ENCODE peak calls at places on chromosomes 13 and 19, in eight cellular contexts. V is astrocyte; J is psoas muscle; B is CD8-positive, alpha-beta memory T cell; G is neural progenitor cell; K is left ventricle myocardium inferior; L is pancreas; X is lung. M is an unnamed sample.

GRCh38 chr13:28548872-28549271 is 53.9 kb upstream of the FLT1 start:
- DNase-seq in X (no peak), J (no peak), G (peak), L (no peak), V (no peak), K (no peak), B (no peak), M (no peak)

GRCh38 chr13:92572190-92572589 is 654.4 kb upstream of the GPC6 start:
- DNase-seq in L (no peak), J (no peak), B (no peak), G (peak), V (no peak), K (no peak), X (no peak), M (no peak)

GRCh38 chr19:54373781-54374266 is 9.1 kb upstream of the LAIR1 start:
- DNase-seq in X (no peak), K (no peak), V (no peak), J (no peak), B (no peak), G (no peak), L (no peak), M (no peak)

GRCh38 chr19:55493052-55493649 is 4.9 kb downstream of the SSC5D start:
- DNase-seq in B (no peak), V (peak), J (no peak), L (no peak), G (no peak), X (no peak), K (no peak), M (no peak)

GRCh38 chr19:11005521-11005920 is 44.7 kb downstream of the SMARCA4 start:
- DNase-seq in X (no peak), L (no peak), K (no peak), V (no peak), G (no peak), B (no peak), J (no peak), M (no peak)

GRCh38 chr19:47540748-47541147 is 25.9 kb upstream of the NAPA start:
- DNase-seq in K (no peak), G (peak), B (no peak), V (peak), L (no peak), J (no peak), X (no peak), M (no peak)

GRCh38 chr13:113410472-113411201 is 42.7 kb downstream of the ADPRHL1 start:
- DNase-seq in B (no peak), G (no peak), X (no peak), V (peak), J (peak), K (no peak), L (peak), M (no peak)

GRCh38 chr19:873084-874019 is 13.9 kb downstream of the CFD start:
- DNase-seq in B (peak), L (no peak), J (peak), X (peak), V (peak), G (peak), K (no peak), M (peak)

GRCh38 chr19:41940443-41941409 is 12.5 kb upstream of the ERFL start:
- DNase-seq in G (no peak), L (no peak), J (no peak), B (no peak), K (no peak), V (no peak), X (no peak), M (no peak)
- H3K4me3 ChIP-seq in G (peak), L (peak), J (peak), B (peak), K (peak), V (peak), X (peak), M (peak)

GRCh38 chr13:24670174-24670573 is 10.0 kb upstream of the ATP12A start:
- DNase-seq in X (no peak), J (no peak), L (peak), G (no peak), K (no peak), V (no peak), B (no peak), M (peak)

GRCh38 chr13:24668511-24668910 is 11.7 kb upstream of the ATP12A start:
- DNase-seq in B (no peak), J (no peak), X (no peak), L (peak), V (no peak), G (no peak), K (no peak), M (no peak)

GRCh38 chr13:24670927-24671326 is 9.3 kb upstream of the ATP12A start:
- DNase-seq in V (no peak), X (no peak), K (no peak), G (peak), L (peak), J (no peak), B (no peak), M (no peak)

GRCh38 chr13:24671367-24672117 is 8.7 kb upstream of the ATP12A start:
- DNase-seq in K (no peak), G (peak), J (no peak), L (peak), B (peak), X (peak), V (peak), M (peak)

GRCh38 chr13:24668955-24669354 is 11.3 kb upstream of the ATP12A start:
- DNase-seq in J (no peak), B (no peak), K (no peak), G (no peak), X (peak), L (peak), V (no peak), M (peak)
- H3K27ac ChIP-seq in J (no peak), B (no peak), K (no peak), G (no peak), X (no peak), L (no peak), V (no peak), M (no peak)

GRCh38 chr19:18194554-18195238 is 1.7 kb downstream of the MPV17L2 start:
- DNase-seq in J (peak), K (no peak), G (peak), B (no peak), X (no peak), L (no peak), V (peak), M (no peak)
- H3K4me3 ChIP-seq in J (peak), K (peak), G (peak), B (peak), X (no peak), L (no peak), V (no peak), M (no peak)

DNA sequence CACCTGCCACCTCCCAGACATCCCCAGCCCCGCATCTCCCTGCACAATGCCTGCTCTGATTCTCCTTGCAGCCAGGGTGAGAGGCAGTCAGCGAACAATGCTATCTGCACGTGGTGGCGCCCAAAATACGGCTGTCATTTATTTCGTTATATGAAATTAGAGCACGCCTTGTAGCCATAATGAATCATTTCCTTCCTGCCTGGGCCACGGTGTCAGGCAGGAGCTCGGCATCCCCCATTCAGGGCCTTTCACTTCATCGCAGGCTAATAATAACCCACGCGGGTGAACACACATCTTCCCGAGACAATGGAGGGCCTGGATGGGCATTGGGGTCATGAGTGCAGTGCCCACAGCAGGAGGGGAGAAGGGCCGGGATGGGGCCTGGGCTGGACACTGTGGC is 143.7 kb upstream of the ZNF507 start:
- DNase-seq in B (no peak), K (no peak), J (no peak), L (no peak), X (peak), V (no peak), G (peak), M (no peak)
- H3K27ac ChIP-seq in B (no peak), K (no peak), J (no peak), L (no peak), X (no peak), V (no peak), G (no peak), M (no peak)

GRCh38 chr13:90027409-90027808 is 1320.1 kb upstream of the MIR17HG start:
- DNase-seq in L (no peak), K (no peak), V (no peak), G (no peak), J (no peak), X (no peak), B (no peak), M (no peak)

DNA sequence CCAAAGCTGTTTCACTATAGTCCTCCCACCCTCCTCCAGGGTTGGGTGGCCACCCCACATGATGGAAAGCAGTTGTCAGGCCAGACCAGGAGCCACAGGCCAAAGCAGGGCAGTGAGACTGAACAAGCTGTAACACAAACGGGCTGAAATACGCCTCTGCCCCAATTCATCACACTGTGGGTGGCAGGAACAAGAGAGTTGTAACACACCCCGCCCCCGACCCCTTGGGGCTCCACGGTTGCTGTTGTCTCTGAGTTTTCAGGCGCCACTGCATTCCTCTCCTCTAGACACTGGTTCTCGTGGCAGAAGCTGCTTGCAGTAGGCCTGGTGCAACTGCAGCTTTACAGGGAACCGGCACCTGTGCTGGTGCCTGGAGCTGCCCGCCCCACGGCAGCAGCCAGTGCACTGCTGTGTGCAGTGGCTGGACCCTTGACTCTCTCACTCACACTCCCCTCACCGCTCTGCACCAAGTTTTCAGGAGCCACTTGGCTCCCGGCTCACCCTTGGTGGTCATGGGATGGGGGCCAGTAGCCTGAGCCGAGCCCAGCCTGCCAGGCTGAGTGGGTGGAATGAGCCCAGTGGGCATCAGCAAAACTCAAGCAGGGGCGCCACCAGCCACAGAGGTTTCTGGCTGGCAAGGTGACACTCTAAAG is 1314.5 kb upstream of the MIR17HG start:
- DNase-seq in B (no peak), K (no peak), X (no peak), L (no peak), J (no peak), G (peak), V (no peak), M (no peak)
- H3K4me3 ChIP-seq in B (no peak), K (no peak), X (no peak), L (no peak), J (no peak), G (no peak), V (no peak), M (no peak)

GRCh38 chr19:16894080-16894479 is 5.3 kb downstream of the F2RL3 start:
- DNase-seq in J (no peak), B (no peak), L (no peak), X (no peak), K (no peak), G (no peak), V (no peak), M (no peak)
- H3K27ac ChIP-seq in J (no peak), B (no peak), L (no peak), X (no peak), K (peak), G (no peak), V (no peak), M (peak)

DNA sequence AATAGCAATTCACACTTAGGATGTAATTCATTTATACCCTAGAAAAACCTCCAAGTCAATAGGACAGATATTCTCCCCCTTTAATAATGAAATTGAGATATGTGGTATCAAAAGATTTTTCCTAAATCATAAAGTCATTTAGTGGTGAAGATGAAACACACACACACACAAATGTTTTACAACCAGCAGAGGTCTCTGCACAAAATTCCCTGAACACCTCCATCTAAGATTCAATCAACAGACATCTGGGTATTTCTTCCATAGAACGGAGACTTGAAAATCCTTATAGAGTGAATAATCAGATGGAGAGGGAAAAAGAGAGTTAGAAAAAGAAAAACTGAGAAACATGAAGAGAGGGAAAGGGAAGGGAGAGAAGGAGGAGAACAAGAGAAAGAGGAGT is 52.8 kb downstream of the MYCBP2 start:
- DNase-seq in V (no peak), B (no peak), G (no peak), J (no peak), X (no peak), L (no peak), K (no peak), M (no peak)
- H3K4me3 ChIP-seq in V (no peak), B (no peak), G (no peak), J (no peak), X (no peak), L (no peak), K (no peak), M (no peak)

DNA sequence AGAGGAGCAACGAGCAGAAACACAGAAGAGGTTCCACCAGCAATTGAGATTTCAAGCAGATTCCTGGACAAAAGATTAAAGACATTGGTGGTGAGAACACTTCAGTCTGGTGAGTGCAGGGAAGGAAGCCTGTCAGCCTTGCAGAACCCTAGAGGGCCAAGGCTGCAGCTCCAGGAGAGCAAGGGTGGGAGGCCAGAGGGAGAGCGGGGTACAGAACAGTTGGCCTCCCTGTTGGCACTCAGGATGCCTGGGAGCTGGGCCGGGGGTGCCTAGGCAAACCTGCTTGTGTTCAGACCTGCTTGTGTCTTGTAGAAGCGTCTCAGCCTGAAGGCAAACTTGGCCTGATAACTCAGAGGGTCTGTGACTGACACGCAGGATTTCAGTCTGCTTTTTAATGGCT is 5.1 kb upstream of the LIN7B start:
- DNase-seq in G (no peak), V (no peak), X (no peak), J (no peak), L (no peak), B (no peak), K (no peak), M (no peak)
- H3K27ac ChIP-seq in G (no peak), V (no peak), X (no peak), J (peak), L (no peak), B (no peak), K (no peak), M (no peak)